ENCODE peak calls at places on chromosome X, in four cellular contexts. A, I, Y and H are unnamed samples.

GRCh38 chrX:30196322-30196721 is 19.0 kb upstream of the MAGEB2 start:
- DNase-seq in Y (no peak), I (peak; percentile 1), A (no peak), H (no peak)

GRCh38 chrX:17744896-17745523 is 7.7 kb downstream of the SCML1 start:
- DNase-seq in Y (no peak), A (peak; percentile 34), I (no peak), H (no peak)

GRCh38 chrX:52995974-52996304 is 37.6 kb upstream of the FAM156A start:
- DNase-seq in I (no peak), Y (no peak), A (no peak), H (no peak)

GRCh38 chrX:42117318-42117717 is 194.0 kb upstream of the CASK start:
- DNase-seq in I (no peak), Y (no peak), A (no peak), H (no peak)

GRCh38 chrX:46574337-46574940 is 874 bp downstream of the CHST7 start:
- DNase-seq in Y (no peak), I (no peak), A (peak; percentile 46), H (no peak)

GRCh38 chrX:144219035-144219434 is 335.2 kb downstream of the UBE2NL start:
- DNase-seq in A (peak; percentile 0), I (no peak), Y (no peak), H (no peak)

GRCh38 chrX:51192104-51192503 is 140.5 kb upstream of the NUDT10 start:
- DNase-seq in Y (no peak), A (no peak), I (no peak), H (no peak)

GRCh38 chrX:724256-724655 is 93.7 kb downstream of the SHOX start:
- DNase-seq in A (no peak), Y (no peak), I (no peak), H (no peak)

GRCh38 chrX:45912316-45912715 is 632.9 kb downstream of the ZNF674 start:
- DNase-seq in A (no peak), I (no peak), Y (no peak), H (no peak)

GRCh38 chrX:97907791-97908190 is 1024.1 kb downstream of the RPA4 start:
- DNase-seq in I (no peak), Y (no peak), A (no peak), H (no peak)

GRCh38 chrX:41781500-41781899 is 57.5 kb downstream of the GPR82 start:
- DNase-seq in I (peak; percentile 41), A (peak; percentile 61), Y (no peak), H (no peak)

GRCh38 chrX:107566603-107567262 is 61.6 kb upstream of the PRPS1 start:
- DNase-seq in Y (no peak), I (peak; percentile 3), A (no peak), H (no peak)

GRCh38 chrX:12970691-12971202 is 4.2 kb upstream of the TMSB4X start:
- DNase-seq in Y (peak; percentile 67), A (peak; percentile 73), I (no peak), H (peak; percentile 65)

GRCh38 chrX:68833448-68833805 is 4.6 kb downstream of the EFNB1 start:
- DNase-seq in Y (no peak), A (no peak), I (no peak), H (no peak)

GRCh38 chrX:115584715-115585114 is 23.7 kb downstream of the PLS3 start:
- DNase-seq in Y (no peak), A (peak; percentile 28), I (no peak), H (no peak)

GRCh38 chrX:1443496-1444075 is 9.1 kb downstream of the ASMTL start:
- DNase-seq in A (no peak), Y (peak; percentile 48), I (no peak), H (peak; percentile 22)

GRCh38 chrX:24395775-24396174 is 35.3 kb downstream of the SUPT20HL1 start:
- DNase-seq in I (peak; percentile 79), A (peak; percentile 78), Y (no peak), H (peak; percentile 47)

GRCh38 chrX:88135735-88136134 is 611.3 kb upstream of the CPXCR1 start:
- DNase-seq in Y (no peak), A (no peak), I (no peak), H (no peak)

GRCh38 chrX:101602077-101602476 is 15.7 kb downstream of the ARMCX6 start:
- DNase-seq in Y (no peak), A (peak; percentile 79), I (no peak), H (no peak)

GRCh38 chrX:21734175-21734574 is 23.7 kb downstream of the SMPX start:
- DNase-seq in Y (no peak), I (no peak), A (no peak), H (no peak)

GRCh38 chrX:75603833-75604232 is 81.0 kb upstream of the ZDHHC15 start:
- DNase-seq in I (peak; percentile 4), A (peak; percentile 11), Y (no peak), H (no peak)

GRCh38 chrX:14362731-14363130 is 166.6 kb upstream of the GLRA2 start:
- DNase-seq in I (no peak), A (peak; percentile 48), Y (no peak), H (no peak)

GRCh38 chrX:50827996-50828395 is 14.0 kb upstream of the SHROOM4 start:
- DNase-seq in A (no peak), Y (no peak), I (no peak), H (no peak)

GRCh38 chrX:82813671-82814078 is 694.4 kb upstream of the POU3F4 start:
- DNase-seq in I (peak; percentile 0), A (peak; percentile 1), Y (no peak), H (no peak)

GRCh38 chrX:74534569-74535038 is 79.8 kb downstream of the RLIM start:
- DNase-seq in A (peak; percentile 58), Y (no peak), I (peak; percentile 5), H (no peak)

GRCh38 chrX:41692162-41692749 is 3.5 kb downstream of the GPR34 start:
- DNase-seq in Y (no peak), I (peak; percentile 47), A (peak; percentile 31), H (no peak)

GRCh38 chrX:135421537-135421931 is 210 bp upstream of the SMIM10L2A start:
- DNase-seq in A (peak; percentile 85), Y (peak; percentile 84), I (peak; percentile 21), H (peak; percentile 59)

GRCh38 chrX:47523297-47523696 is 37.7 kb upstream of the ARAF start:
- DNase-seq in Y (peak; percentile 88), I (peak; percentile 62), A (peak; percentile 88), H (peak; percentile 77)

GRCh38 chrX:118603981-118604380 is 108.4 kb downstream of the DOCK11 start:
- DNase-seq in Y (no peak), I (peak; percentile 52), A (peak; percentile 64), H (no peak)

GRCh38 chrX:42755820-42756219 is 22.1 kb downstream of the PPP1R2C start:
- DNase-seq in Y (peak; percentile 77), I (peak; percentile 13), A (peak; percentile 78), H (no peak)

GRCh38 chrX:38086451-38087215 is 80.3 kb downstream of the SYTL5 start:
- DNase-seq in I (no peak), Y (no peak), A (no peak), H (no peak)

GRCh38 chrX:19682712-19683331 is 167.5 kb upstream of the MAP3K15 start:
- DNase-seq in I (peak; percentile 96), A (peak; percentile 92), Y (peak; percentile 70), H (peak; percentile 54)

GRCh38 chrX:102746134-102746584 is 25.6 kb downstream of the GPRASP3 start:
- DNase-seq in I (no peak), Y (peak; percentile 62), A (peak; percentile 61), H (no peak)

GRCh38 chrX:27590044-27590443 is at the start of gene DCAF8L2:
- DNase-seq in A (no peak), I (no peak), Y (no peak), H (no peak)

GRCh38 chrX:40644821-40645358 is 2.5 kb downstream of the CXorf38 start:
- DNase-seq in A (peak; percentile 77), Y (peak; percentile 71), I (peak; percentile 68), H (peak; percentile 64)

GRCh38 chrX:45295587-45295986 is 94.9 kb upstream of the DIPK2B start:
- DNase-seq in I (peak; percentile 36), A (peak; percentile 74), Y (no peak), H (no peak)

GRCh38 chrX:18652636-18653035 is 19.3 kb downstream of the RS1 start:
- DNase-seq in A (no peak), Y (no peak), I (no peak), H (no peak)

GRCh38 chrX:41889317-41890025 is 33.9 kb downstream of the CASK start:
- DNase-seq in Y (no peak), A (peak; percentile 56), I (no peak), H (no peak)

GRCh38 chrX:147570483-147570882 is 341.2 kb upstream of the FMR1 start:
- DNase-seq in I (no peak), Y (no peak), A (no peak), H (no peak)

DNA sequence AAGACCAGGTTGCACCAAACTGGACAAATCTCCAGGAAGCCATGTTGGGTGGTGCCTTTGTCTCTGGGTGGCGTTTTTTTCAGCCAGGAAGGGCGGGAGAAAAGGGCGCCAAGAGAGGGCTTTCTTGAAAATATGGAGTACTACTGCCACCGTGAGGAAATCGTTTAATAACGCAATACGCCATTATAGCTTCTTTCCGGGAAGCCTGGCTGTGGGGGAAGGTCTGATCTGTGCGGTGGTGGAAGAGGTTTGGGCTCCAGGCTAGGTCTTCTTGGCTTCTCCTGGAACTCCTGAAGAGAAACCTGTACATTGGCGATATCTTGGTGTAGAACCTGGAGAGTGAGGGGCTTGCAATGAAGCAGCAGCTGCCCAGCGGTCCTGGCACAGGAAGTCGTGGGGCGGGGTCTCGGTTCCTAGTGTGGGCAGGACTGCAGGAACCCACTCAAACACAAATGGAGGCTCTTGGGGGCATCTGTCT is 202.7 kb downstream of the OR13H1 start:
- DNase-seq in I (peak; percentile 67), A (peak; percentile 2), Y (no peak), H (no peak)
- TF ChIP-seq CTCF in I (peak; percentile 42), A (no peak), Y (no peak), H (no peak)

GRCh38 chrX:140664939-140665338 is 44.6 kb upstream of the LINC00632 start:
- DNase-seq in I (no peak), Y (no peak), A (no peak), H (no peak)
- TF ChIP-seq CTCF in I (no peak), Y (peak; percentile 6), A (no peak), H (no peak)

DNA sequence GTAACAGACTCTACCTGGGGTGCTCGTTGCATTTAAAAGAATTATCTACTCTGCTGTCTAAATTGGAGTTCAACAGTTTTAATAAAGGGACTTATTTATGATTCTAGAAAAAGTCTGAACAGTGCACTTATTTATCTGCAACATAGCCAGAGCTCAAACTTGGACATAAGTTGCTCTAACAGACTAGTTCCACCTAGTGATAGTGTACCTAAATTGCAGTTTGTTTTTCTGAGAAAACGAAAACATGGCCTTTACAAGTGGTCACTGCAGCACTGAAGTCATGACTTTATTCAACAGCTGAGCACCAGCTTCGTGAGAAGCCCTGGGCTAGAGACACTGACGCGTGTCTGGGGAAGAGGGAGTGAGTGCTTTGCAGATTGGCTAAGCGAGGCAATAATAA is 77.3 kb upstream of the IGSF1 start:
- DNase-seq in Y (no peak), I (no peak), A (no peak), H (no peak)
- TF ChIP-seq CTCF in Y (no peak), I (no peak), A (no peak), H (no peak)

DNA sequence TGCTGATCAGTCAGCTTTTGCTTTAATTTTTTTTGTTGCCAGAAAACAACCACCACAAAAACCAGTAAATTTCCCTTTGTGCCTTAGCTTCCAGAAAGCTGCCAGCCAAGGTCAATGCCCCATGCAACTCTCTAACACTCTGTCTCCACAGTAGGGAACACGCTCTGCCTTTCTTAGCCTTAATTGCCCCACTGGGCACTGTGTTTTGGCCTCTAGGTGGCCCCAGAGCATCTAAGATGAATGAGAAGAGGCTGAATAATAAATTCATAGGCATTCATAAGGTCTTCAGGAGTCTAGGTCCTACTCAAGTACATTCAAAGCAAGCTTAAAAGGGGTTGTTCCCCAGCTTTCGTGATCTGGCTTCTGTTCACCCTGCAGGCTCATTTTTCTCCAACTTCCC is 57.7 kb upstream of the PASD1 start:
- DNase-seq in A (no peak), I (no peak), Y (no peak), H (no peak)
- TF ChIP-seq CTCF in A (no peak), I (no peak), Y (no peak), H (no peak)

GRCh38 chrX:66408507-66408906 is 230.4 kb downstream of the EDA2R start:
- DNase-seq in I (no peak), A (no peak), Y (no peak), H (no peak)
- TF ChIP-seq CTCF in I (no peak), A (no peak), Y (no peak), H (no peak)